ENCODE peak calls at places on chromosomes 2 and 18, in five cellular contexts. U is GM12878, C is NT2/D1, Y is HepG2, G is H1. W is an unnamed sample.

GRCh38 chr2:59961733-59962132 is 591.7 kb downstream of the BCL11A start:
- DNase-seq in Y (no peak), U (no peak), C (no peak), G (no peak), W (no peak)

GRCh38 chr2:200042944-200043343 is 87.6 kb downstream of the MAIP1 start:
- DNase-seq in Y (no peak), C (no peak), G (no peak), U (no peak), W (no peak)

GRCh38 chr18:49788327-49788908 is 24.9 kb downstream of the ACAA2 start:
- DNase-seq in G (no peak), U (peak), C (no peak), Y (no peak), W (no peak)

GRCh38 chr2:106096446-106097369 is 97.4 kb downstream of the UXS1 start:
- DNase-seq in U (no peak), Y (no peak), G (no peak), C (no peak), W (no peak)

GRCh38 chr2:236113425-236113824 is 54.8 kb downstream of the GBX2 start:
- DNase-seq in U (no peak), C (no peak), Y (no peak), G (no peak), W (no peak)

GRCh38 chr18:59551902-59552635 is 145.2 kb downstream of the CCBE1 start:
- DNase-seq in G (no peak), Y (no peak), C (no peak), U (no peak), W (no peak)

GRCh38 chr2:206083602-206084467 is 2.1 kb downstream of the INO80D start:
- DNase-seq in C (peak), Y (no peak), G (peak), U (peak), W (peak)

GRCh38 chr2:176100547-176101140 is 1.0 kb downstream of the HOXD12 start:
- DNase-seq in Y (no peak), U (no peak), G (peak), C (no peak), W (no peak)

GRCh38 chr2:46891956-46892553 is 23.6 kb downstream of the MCFD2 start:
- DNase-seq in C (no peak), G (no peak), Y (no peak), U (no peak), W (no peak)

GRCh38 chr2:226514895-226515294 is 284.7 kb downstream of the IRS1 start:
- DNase-seq in U (no peak), G (no peak), C (no peak), Y (no peak), W (no peak)

DNA sequence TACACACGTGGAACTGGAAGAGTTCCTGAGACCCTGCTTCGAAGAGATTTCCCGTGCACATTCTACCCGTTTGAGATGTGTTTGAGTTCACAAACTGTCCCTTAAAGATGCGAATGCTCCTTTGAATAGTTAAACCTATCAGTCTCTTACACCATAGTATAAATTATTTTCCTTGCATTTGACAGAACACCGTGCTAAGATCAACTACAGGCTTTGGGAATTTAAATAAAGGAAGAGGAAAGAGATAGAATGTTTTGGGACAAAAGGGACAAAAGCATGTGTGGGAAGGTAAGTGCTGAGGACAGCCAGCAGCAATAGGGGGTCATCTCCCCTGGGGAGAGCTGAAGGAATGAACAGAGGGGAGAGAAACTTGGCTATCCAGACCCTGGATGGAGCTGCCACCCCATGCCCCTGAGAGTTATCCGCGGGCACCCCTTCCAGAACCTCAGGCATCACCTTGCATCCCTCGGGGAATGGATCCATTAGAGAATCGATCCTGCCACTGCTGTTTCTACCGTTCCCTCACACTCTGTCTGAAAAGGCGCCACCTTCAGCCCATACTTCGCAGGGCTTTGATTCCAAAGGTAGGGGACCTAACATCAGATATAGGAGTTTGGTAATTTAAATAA is 890 bp upstream of the ADCY3 start:
- DNase-seq in U (no peak), C (no peak), Y (peak), G (no peak), W (peak)
- TF ChIP-seq SUZ12 in U (no peak), C (no peak), Y (no peak), G (no peak), W (no peak)

GRCh38 chr18:58541137-58541788 is 87.6 kb downstream of the ALPK2 start:
- DNase-seq in U (no peak), G (peak), Y (no peak), C (peak), W (no peak)
- TF ChIP-seq SUZ12 in U (no peak), G (no peak), Y (no peak), C (no peak), W (no peak)

GRCh38 chr18:9757851-9758587 is 49.9 kb downstream of the RAB31 start:
- DNase-seq in G (no peak), U (no peak), Y (no peak), C (no peak), W (no peak)
- TF ChIP-seq SUZ12 in G (no peak), U (no peak), Y (no peak), C (no peak), W (no peak)

DNA sequence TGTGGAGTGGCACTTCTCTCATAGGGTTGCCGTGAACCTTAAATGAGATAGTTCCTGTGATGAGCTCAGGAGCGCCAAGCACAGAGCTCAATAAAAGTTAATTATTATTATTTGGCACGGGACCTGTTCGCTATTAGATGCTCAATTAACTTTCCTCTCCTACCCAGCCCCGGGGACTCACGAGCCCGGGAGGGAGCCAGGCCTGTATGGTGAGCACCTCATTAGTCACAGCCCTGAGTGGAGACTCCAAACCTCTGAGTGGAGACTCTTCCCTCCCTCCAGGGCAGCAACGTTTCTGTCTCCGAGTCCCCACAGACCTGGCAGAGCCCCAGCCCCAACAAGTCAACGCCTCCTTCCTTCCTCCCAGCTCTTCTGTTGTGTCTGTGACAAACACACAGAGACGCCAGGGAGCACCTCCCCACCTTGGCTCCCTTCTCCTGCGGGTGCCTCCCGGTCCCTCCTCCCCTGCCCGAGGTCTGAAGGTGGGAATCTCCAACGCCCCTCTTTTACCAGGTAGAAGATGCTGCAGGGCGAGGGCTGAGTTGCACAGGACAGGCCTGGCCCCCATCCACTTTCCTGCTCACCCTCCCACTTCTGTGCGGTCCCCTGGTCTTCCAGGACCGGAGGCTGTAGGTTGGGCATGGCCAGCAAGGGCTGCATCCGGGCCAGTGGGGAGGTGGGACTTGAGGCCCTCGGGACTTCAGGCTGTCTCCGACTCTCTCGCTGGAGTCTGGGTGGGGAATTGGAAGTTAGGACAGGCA is 52.7 kb upstream of the ODC1 start:
- DNase-seq in C (no peak), U (no peak), Y (no peak), G (peak), W (no peak)
- TF ChIP-seq SUZ12 in C (no peak), U (no peak), Y (no peak), G (no peak), W (no peak)

DNA sequence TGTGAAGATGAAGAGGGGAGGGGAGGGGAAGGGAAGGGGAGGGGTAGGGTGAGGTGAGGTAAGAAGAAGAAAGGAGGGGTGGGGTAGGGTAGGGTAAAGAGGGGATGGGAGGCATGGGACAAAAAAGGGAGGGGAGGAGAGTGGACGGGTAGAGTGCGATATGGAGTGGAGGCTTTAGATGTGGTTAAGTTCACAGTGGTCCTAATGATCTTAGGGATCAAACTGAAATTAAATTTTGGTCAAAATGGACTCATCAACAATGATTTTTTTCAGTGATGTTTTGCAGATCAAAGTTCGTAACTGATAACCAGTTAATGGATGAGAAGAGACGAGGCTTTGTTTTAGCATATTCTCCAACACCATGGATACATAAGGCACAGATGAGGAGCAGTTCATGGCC is 513.9 kb upstream of the ACVR2A start:
- DNase-seq in G (no peak), C (no peak), Y (no peak), U (no peak), W (no peak)
- TF ChIP-seq SUZ12 in G (no peak), C (no peak), Y (no peak), U (no peak), W (no peak)

GRCh38 chr18:28040216-28040615 is 136.7 kb downstream of the CDH2 start:
- DNase-seq in Y (no peak), U (no peak), G (no peak), C (no peak), W (no peak)

GRCh38 chr18:28041366-28041765 is 135.6 kb downstream of the CDH2 start:
- DNase-seq in U (no peak), Y (no peak), C (no peak), G (no peak), W (no peak)

GRCh38 chr18:28040720-28041119 is 136.2 kb downstream of the CDH2 start:
- DNase-seq in U (no peak), Y (no peak), C (no peak), G (no peak), W (no peak)

GRCh38 chr18:28036481-28036880 is 140.4 kb downstream of the CDH2 start:
- DNase-seq in Y (no peak), G (no peak), U (no peak), C (no peak), W (no peak)

DNA sequence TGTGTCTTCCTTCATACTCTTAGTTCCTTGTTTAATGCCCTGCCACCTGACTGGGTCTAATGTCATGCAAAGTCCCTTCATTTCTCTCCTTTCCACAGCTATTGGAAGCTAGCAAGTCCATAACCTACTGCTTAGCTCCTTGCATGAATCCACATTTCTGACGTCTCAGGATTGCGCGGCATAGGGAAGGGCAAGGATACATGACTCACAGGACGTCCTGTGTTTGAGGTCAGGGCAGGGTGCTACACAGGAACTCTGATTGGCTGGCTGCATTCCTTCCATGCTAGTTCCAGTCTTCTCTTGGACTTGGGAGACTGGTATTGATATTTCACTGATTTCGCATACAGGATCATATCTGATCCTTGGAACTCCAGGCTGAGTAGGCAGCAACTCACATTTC is 137.9 kb downstream of the CDH2 start:
- DNase-seq in G (no peak), Y (no peak), U (no peak), C (no peak), W (no peak)
- TF ChIP-seq SUZ12 in G (no peak), Y (no peak), U (no peak), C (no peak), W (no peak)